ENCODE peak calls at places on chromosomes 7 and 10, in ten cellular contexts. K is IMR-90, G is suprapubic skin, F is hepatocyte, D is GM12878, T is astrocyte of the spinal cord, A is pancreas, V is fibroblast of mammary gland, P is adrenal gland, E is AG04449. S is an unnamed sample.
A peak's percentile ranks its signal among the peaks of the same experiment; 100 is the strongest.

GRCh38 chr10:6100370-6100769 is 11.5 kb downstream of the RBM17 start:
- DNase-seq in K (no peak), A (no peak), D (no peak), E (no peak), V (no peak), P (no peak), F (no peak), T (no peak), G (no peak), S (no peak)

GRCh38 chr7:43394441-43395130 is 188.3 kb upstream of the STK17A start:
- DNase-seq in V (no peak), G (no peak), F (no peak), K (no peak), D (no peak), T (no peak), P (no peak), E (no peak), A (no peak), S (no peak)

GRCh38 chr7:17131983-17132655 is 166.3 kb upstream of the AHR start:
- DNase-seq in K (no peak), F (peak; percentile 17), P (no peak), V (no peak), D (no peak), E (no peak), A (no peak), T (no peak), G (no peak), S (no peak)

GRCh38 chr10:131311661-131312260 is at the start of gene TCERG1L:
- DNase-seq in A (no peak), E (no peak), T (no peak), G (no peak), F (peak; percentile 62), K (no peak), V (no peak), D (no peak), P (peak; percentile 41), S (no peak)

GRCh38 chr7:17580861-17581260 is 282.4 kb downstream of the AHR start:
- DNase-seq in K (no peak), D (no peak), E (no peak), T (no peak), A (no peak), P (no peak), G (no peak), F (no peak), V (peak; percentile 61), S (no peak)

GRCh38 chr7:29228289-29229011 is 33.9 kb downstream of the CHN2 start:
- DNase-seq in D (no peak), E (no peak), F (no peak), A (no peak), T (no peak), V (no peak), K (no peak), G (no peak), P (no peak), S (no peak)

GRCh38 chr7:85135931-85136330 is 50.9 kb downstream of the SEMA3D start:
- DNase-seq in K (peak; percentile 77), T (peak; percentile 68), E (peak; percentile 42), P (no peak), F (no peak), V (peak; percentile 45), G (no peak), D (no peak), A (no peak), S (peak; percentile 73)

GRCh38 chr10:125028291-125028867 is 86.5 kb downstream of the ZRANB1 start:
- DNase-seq in T (peak; percentile 32), K (peak; percentile 29), A (no peak), V (peak; percentile 46), G (no peak), D (no peak), P (no peak), F (no peak), E (no peak), S (no peak)

GRCh38 chr10:35843524-35844171 is 201.6 kb upstream of the FZD8 start:
- DNase-seq in K (no peak), V (no peak), F (no peak), P (peak; percentile 29), D (no peak), A (no peak), G (no peak), E (no peak), T (peak; percentile 42), S (no peak)

GRCh38 chr10:23314835-23315239 is 29.8 kb downstream of the C10orf67 start:
- DNase-seq in G (no peak), E (peak; percentile 65), A (peak; percentile 29), D (peak; percentile 28), F (peak; percentile 91), K (peak; percentile 88), P (peak; percentile 82), V (peak; percentile 91), T (peak; percentile 80), S (peak; percentile 59)

GRCh38 chr7:47394216-47394615 is 187.7 kb downstream of the TNS3 start:
- DNase-seq in T (no peak), E (no peak), P (no peak), G (no peak), K (no peak), A (no peak), F (no peak), D (no peak), V (no peak), S (no peak)

GRCh38 chr10:121683803-121684202 is 85.6 kb upstream of the FGFR2 start:
- DNase-seq in K (no peak), D (no peak), T (no peak), A (no peak), F (no peak), V (no peak), G (no peak), E (no peak), P (no peak), S (no peak)

DNA sequence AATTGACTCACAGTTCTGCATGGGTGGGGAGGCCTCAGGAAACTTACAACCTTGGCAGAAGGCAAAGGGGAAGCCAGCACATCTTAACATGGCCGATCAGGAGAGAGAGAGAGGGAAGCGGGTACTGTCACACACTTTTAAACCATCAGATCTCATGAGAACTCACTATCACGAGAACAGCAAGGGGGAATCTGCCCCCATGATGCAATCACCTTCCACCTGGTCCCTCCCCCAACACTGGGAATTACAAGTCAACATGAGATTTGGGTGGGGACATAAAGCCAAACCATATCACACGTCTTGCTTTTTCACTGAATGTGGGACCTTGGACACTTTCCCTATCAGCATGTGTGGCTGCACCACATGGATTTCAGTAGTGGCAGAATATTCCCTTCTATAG is 9.0 kb upstream of the AKR1E2 start:
- DNase-seq in G (no peak), T (no peak), A (no peak), E (no peak), V (no peak), P (no peak), K (no peak), F (no peak), D (no peak), S (no peak)
- TF ChIP-seq CTCF in G (no peak), T (no peak), A (no peak), E (no peak), V (no peak), P (no peak), K (no peak), F (no peak), D (no peak), S (no peak)

GRCh38 chr10:92931597-92931996 is 83.3 kb downstream of the EXOC6 start:
- DNase-seq in A (no peak), F (no peak), E (no peak), T (no peak), V (no peak), P (no peak), K (no peak), G (no peak), D (no peak), S (no peak)
- H3K4me3 ChIP-seq in A (no peak overlapping the region), F (no peak overlapping the region), E (no peak overlapping the region), T (no peak overlapping the region), V (no peak overlapping the region), P (no peak overlapping the region), K (no peak overlapping the region), G (no peak overlapping the region), D (no peak overlapping the region), S (no peak overlapping the region)

GRCh38 chr7:78039791-78040776 is 241.5 kb downstream of the PHTF2 start:
- DNase-seq in V (peak; percentile 17), A (no peak), G (no peak), E (no peak), T (no peak), P (peak; percentile 15), D (no peak), F (no peak), K (no peak), S (no peak)
- TF ChIP-seq CTCF in V (peak; percentile 69), A (peak; percentile 47), G (peak; percentile 21), E (peak; percentile 40), T (peak; percentile 60), P (peak; percentile 44), D (peak; percentile 81), F (no peak), K (peak; percentile 26), S (peak; percentile 43)

DNA sequence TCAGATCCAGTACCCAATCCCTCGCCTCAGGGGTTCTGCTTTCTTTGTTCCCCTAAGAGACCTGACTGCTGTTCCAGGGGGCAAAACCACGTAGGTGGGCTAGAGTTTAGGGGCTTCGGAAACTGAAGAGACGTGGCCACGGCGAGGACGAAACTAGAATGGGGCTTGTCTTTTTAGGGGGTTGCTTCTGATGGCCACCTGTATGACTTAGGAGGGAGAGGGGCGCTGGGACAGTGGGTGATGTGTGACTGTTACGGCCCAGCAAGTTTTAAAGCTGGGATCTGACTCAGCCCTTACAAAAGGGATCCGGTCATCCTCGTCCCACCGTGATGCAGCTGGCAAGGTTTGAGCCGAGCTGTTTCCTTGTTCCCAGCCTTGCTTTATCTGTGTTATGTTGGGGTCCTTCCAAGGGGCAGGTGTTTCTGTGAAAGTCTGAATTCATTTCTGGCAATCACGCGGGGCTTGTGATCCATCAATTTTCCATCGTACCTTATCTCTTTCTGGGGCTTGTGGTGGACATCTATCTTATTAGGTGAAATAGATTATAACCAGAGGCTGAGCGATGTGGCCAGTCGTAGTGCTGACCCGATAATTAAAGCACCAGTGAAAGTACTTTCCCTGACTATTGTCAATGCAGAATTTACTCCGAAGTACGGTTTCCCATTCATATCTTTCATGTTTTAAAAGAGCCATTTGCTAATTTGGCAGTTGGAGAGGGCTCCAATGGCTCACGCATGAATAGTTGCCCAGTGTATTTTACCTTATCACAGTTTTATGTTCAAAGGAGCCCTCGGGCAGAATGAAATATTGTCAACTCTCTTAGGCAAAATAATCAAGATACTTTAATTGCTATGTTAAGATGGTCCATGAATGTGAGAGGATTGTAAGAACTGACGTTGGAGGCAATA is 854 bp downstream of the MET start:
- DNase-seq in A (peak; percentile 42), T (no peak), K (peak; percentile 50), V (peak; percentile 57), G (peak; percentile 62), P (peak; percentile 8), D (no peak), F (peak; percentile 35), E (no peak), S (no peak)
- H3K4me3 ChIP-seq in A (peak overlapping the region; percentile 70), T (peak overlapping the region; percentile 86), K (peak overlapping the region; percentile 69), V (peak overlapping the region; percentile 90), G (peak overlapping the region; percentile 76), P (no peak overlapping the region), D (no peak overlapping the region), F (peak overlapping the region; percentile 66), E (peak overlapping the region; percentile 89), S (peak overlapping the region; percentile 95)

DNA sequence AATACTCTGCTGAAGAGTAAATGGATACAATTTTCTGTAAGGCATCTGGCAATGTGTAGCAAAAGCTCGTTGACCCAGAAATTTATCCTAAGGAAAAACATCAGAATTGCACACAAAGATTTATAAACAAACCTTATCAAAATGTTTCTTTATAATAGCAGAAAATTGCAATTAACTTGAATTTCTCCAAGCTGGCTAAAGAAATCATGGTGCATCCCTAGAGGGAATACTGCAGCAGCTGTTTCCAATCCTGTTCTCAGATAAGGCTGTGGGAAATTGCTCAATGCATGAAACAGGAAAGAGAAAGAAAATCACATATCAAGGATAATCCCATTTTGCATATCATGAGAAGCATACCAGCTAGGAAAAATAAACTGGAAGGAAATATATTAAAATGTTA is 18.7 kb downstream of the TACR2 start:
- DNase-seq in F (no peak), P (no peak), T (no peak), E (no peak), G (no peak), A (no peak), K (peak; percentile 66), D (no peak), V (peak; percentile 50), S (peak; percentile 24)
- TF ChIP-seq CTCF in F (no peak), P (no peak), T (no peak), E (no peak), G (no peak), A (no peak), K (no peak), D (no peak), V (no peak), S (no peak)

S was measured in AG09309.